ENCODE peak calls at places on chromosomes 13 and 19, in eight cellular contexts. M is foreskin fibroblast, Z is IMR-90, B is heart left ventricle, R is brain microvascular endothelial cell, D is esophagus muscularis mucosa, X is upper lobe of left lung, L is BJ. Y is an unnamed sample.

GRCh38 chr13:82654851-82655517 is 1227.3 kb downstream of the SLITRK1 start:
- DNase-seq in M (peak; percentile 78), Z (peak; percentile 82), B (peak; percentile 79), R (peak; percentile 81), D (no peak), X (peak; percentile 43), L (peak; percentile 12), Y (peak; percentile 86)

GRCh38 chr13:47932953-47933687 is 68.0 kb downstream of the SUCLA2 start:
- DNase-seq in M (no peak), Z (no peak), B (no peak), R (no peak), D (no peak), X (no peak), L (no peak), Y (no peak)

GRCh38 chr13:51255556-51255955 is 33.4 kb downstream of the FAM124A start:
- DNase-seq in M (no peak), Z (no peak), B (no peak), R (no peak), D (no peak), X (no peak), L (no peak), Y (no peak)

GRCh38 chr13:73000027-73000674 is 58.7 kb upstream of the KLF5 start:
- DNase-seq in M (no peak), Z (peak; percentile 19), B (no peak), R (no peak), D (no peak), X (no peak), L (no peak), Y (no peak)

GRCh38 chr13:29936051-29936813 is 85.8 kb upstream of the UBL3 start:
- DNase-seq in M (no peak), Z (no peak), B (no peak), R (no peak), D (no peak), X (no peak), L (no peak), Y (no peak)

GRCh38 chr19:6737873-6738725 is 719 bp upstream of the GPR108 start:
- DNase-seq in M (peak; percentile 91), Z (peak; percentile 80), B (peak; percentile 97), R (peak; percentile 88), D (peak; percentile 99), X (no peak), L (no peak), Y (peak; percentile 97)

GRCh38 chr13:25630327-25630726 is 258.6 kb downstream of the ATP8A2 start:
- DNase-seq in M (no peak), Z (no peak), B (no peak), R (no peak), D (no peak), X (no peak), L (no peak), Y (no peak)

GRCh38 chr19:38695319-38695683 is 47.9 kb downstream of the ACTN4 start:
- DNase-seq in M (no peak), Z (no peak), B (no peak), R (no peak), D (no peak), X (no peak), L (no peak), Y (no peak)

GRCh38 chr13:50700664-50701266 is 142.7 kb downstream of the DLEU7 start:
- DNase-seq in M (no peak), Z (no peak), B (no peak), R (no peak), D (no peak), X (no peak), L (no peak), Y (no peak)

GRCh38 chr13:113063091-113063491 is 42.5 kb upstream of the F7 start:
- DNase-seq in M (no peak), Z (no peak), B (peak; percentile 18), R (no peak), D (no peak), X (no peak), L (no peak), Y (peak; percentile 37)

GRCh38 chr13:79830945-79831344 is 350.0 kb downstream of the NDFIP2 start:
- DNase-seq in M (peak; percentile 8), Z (no peak), B (no peak), R (no peak), D (no peak), X (no peak), L (no peak), Y (no peak)

GRCh38 chr13:98987275-98987674 is 9.4 kb upstream of the DOCK9 start:
- DNase-seq in M (no peak), Z (no peak), B (no peak), R (no peak), D (no peak), X (no peak), L (no peak), Y (no peak)

GRCh38 chr13:110882228-110882627 is 32.6 kb downstream of the ANKRD10 start:
- DNase-seq in M (no peak), Z (no peak), B (no peak), R (no peak), D (no peak), X (no peak), L (no peak), Y (no peak)

GRCh38 chr13:40535345-40535836 is 131.1 kb downstream of the FOXO1 start:
- DNase-seq in M (no peak), Z (no peak), B (no peak), R (no peak), D (no peak), X (peak; percentile 65), L (no peak), Y (no peak)

GRCh38 chr19:51091126-51091525 is 8.4 kb upstream of the KLK14 start:
- DNase-seq in M (no peak), Z (no peak), B (no peak), R (no peak), D (no peak), X (no peak), L (no peak), Y (peak; percentile 38)

GRCh38 chr19:45523642-45524256 is 16.5 kb downstream of the VASP start:
- DNase-seq in M (peak; percentile 90), Z (peak; percentile 80), B (peak; percentile 77), R (peak; percentile 67), D (peak; percentile 94), X (no peak), L (no peak), Y (peak; percentile 86)

GRCh38 chr19:11324079-11324661 is 15.3 kb downstream of the RAB3D start:
- DNase-seq in M (peak; percentile 98), Z (peak; percentile 94), B (peak; percentile 84), R (peak; percentile 65), D (no peak), X (no peak), L (peak; percentile 92), Y (peak; percentile 82)

GRCh38 chr19:38849746-38850230 is at the start of gene HNRNPL:
- DNase-seq in M (no peak), Z (no peak), B (peak; percentile 100), R (no peak), D (no peak), X (peak; percentile 100), L (no peak), Y (peak; percentile 99)

GRCh38 chr19:3398114-3398899 is 31.9 kb downstream of the NFIC start:
- DNase-seq in M (peak; percentile 61), Z (peak; percentile 41), B (peak; percentile 90), R (no peak), D (peak; percentile 93), X (peak; percentile 91), L (no peak), Y (peak; percentile 75)
- H3K4me3 ChIP-seq in M (peak overlapping the region; percentile 31), Z (no peak overlapping the region), B (peak overlapping the region; percentile 26), R (no peak overlapping the region), D (peak overlapping the region; percentile 35), X (no peak overlapping the region), L (no peak overlapping the region), Y (peak overlapping the region; percentile 22)

GRCh38 chr19:30237146-30237545 is 135.0 kb upstream of the ZNF536 start:
- DNase-seq in M (no peak), Z (no peak), B (no peak), R (no peak), D (no peak), X (no peak), L (no peak), Y (no peak)

GRCh38 chr19:30233375-30233774 is 138.8 kb upstream of the ZNF536 start:
- DNase-seq in M (no peak), Z (no peak), B (no peak), R (no peak), D (no peak), X (no peak), L (no peak), Y (no peak)

GRCh38 chr19:30240904-30241695 is 131.1 kb upstream of the ZNF536 start:
- DNase-seq in M (no peak), Z (no peak), B (no peak), R (no peak), D (no peak), X (no peak), L (no peak), Y (no peak)

GRCh38 chr19:30236006-30236405 is 136.2 kb upstream of the ZNF536 start:
- DNase-seq in M (peak; percentile 49), Z (no peak), B (no peak), R (no peak), D (no peak), X (no peak), L (no peak), Y (no peak)

GRCh38 chr19:30236587-30236986 is 135.6 kb upstream of the ZNF536 start:
- DNase-seq in M (no peak), Z (no peak), B (no peak), R (no peak), D (no peak), X (no peak), L (no peak), Y (no peak)
- H3K4me3 ChIP-seq in M (no peak overlapping the region), Z (no peak overlapping the region), B (no peak overlapping the region), R (no peak overlapping the region), D (no peak overlapping the region), X (no peak overlapping the region), L (no peak overlapping the region), Y (no peak overlapping the region)

GRCh38 chr13:67197704-67198103 is 32.4 kb downstream of the PCDH9 start:
- DNase-seq in M (no peak), Z (no peak), B (no peak), R (no peak), D (no peak), X (no peak), L (no peak), Y (no peak)

GRCh38 chr13:67204731-67205130 is 25.4 kb downstream of the PCDH9 start:
- DNase-seq in M (no peak), Z (no peak), B (no peak), R (no peak), D (no peak), X (no peak), L (no peak), Y (no peak)

GRCh38 chr13:67200605-67201004 is 29.5 kb downstream of the PCDH9 start:
- DNase-seq in M (no peak), Z (no peak), B (no peak), R (no peak), D (no peak), X (no peak), L (no peak), Y (no peak)

DNA sequence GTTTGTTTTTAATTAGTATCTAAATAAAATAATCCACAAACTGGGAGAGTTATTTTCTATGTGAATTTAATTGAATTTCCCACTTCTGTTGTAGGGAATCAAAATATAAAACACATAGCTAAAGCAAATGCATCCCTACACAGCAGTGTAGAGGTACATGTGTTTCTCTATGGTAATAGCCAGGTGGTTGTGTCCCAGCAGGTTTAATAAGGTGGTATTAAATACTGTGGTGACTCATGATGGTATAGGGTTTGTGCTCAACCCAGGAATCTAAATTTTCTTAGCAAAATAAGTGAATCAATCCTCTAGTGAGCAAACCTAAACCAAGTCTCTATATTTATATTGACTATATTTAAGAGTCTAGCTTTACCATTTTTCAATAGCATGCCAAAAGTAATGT is 30.0 kb downstream of the PCDH9 start:
- DNase-seq in M (no peak), Z (no peak), B (no peak), R (no peak), D (no peak), X (no peak), L (no peak), Y (no peak)
- H3K4me3 ChIP-seq in M (no peak overlapping the region), Z (no peak overlapping the region), B (no peak overlapping the region), R (no peak overlapping the region), D (no peak overlapping the region), X (no peak overlapping the region), L (no peak overlapping the region), Y (no peak overlapping the region)

GRCh38 chr19:31353826-31354225 is 4.6 kb upstream of the TSHZ3 start:
- DNase-seq in M (no peak), Z (no peak), B (no peak), R (no peak), D (no peak), X (no peak), L (no peak), Y (no peak)
- H3K4me3 ChIP-seq in M (no peak overlapping the region), Z (no peak overlapping the region), B (no peak overlapping the region), R (no peak overlapping the region), D (no peak overlapping the region), X (no peak overlapping the region), L (no peak overlapping the region), Y (no peak overlapping the region)

Y was measured in aorta.